ENCODE peak calls at places on chromosomes 1 and 21, in eight cellular contexts. C is kidney epithelial cell; A is cardiac septum; I is GM03348; F is stomach; O is T-helper 1 cell; X is stimulated activated CD4-positive, alpha-beta T cell treated with anti-CD3 and anti-CD28 coated beads, Interleukin-4, amount 100 ng/mL, for 1 hour; U is CD8-positive, alpha-beta memory T cell. V is an unnamed sample.

GRCh38 chr1:8120693-8121260 is 94.7 kb upstream of the ERRFI1 start:
- DNase-seq in C (no peak), A (no peak), I (no peak), F (peak; percentile 67), O (no peak), X (no peak), U (no peak), V (peak; percentile 83)

GRCh38 chr1:228279011-228279721 is 71.3 kb downstream of the OBSCN start:
- DNase-seq in C (no peak), A (peak; percentile 72), I (no peak), F (no peak), O (no peak), X (no peak), U (no peak), V (no peak)

GRCh38 chr1:9874959-9875635 is 35.0 kb downstream of the CTNNBIP1 start:
- DNase-seq in C (no peak), A (peak; percentile 84), I (peak; percentile 95), F (peak; percentile 70), O (peak; percentile 71), X (peak; percentile 70), U (peak; percentile 64), V (peak; percentile 85)

GRCh38 chr1:21842606-21843162 is 30.6 kb downstream of the LDLRAD2 start:
- DNase-seq in C (no peak), A (no peak), I (no peak), F (no peak), O (no peak), X (no peak), U (no peak), V (no peak)

GRCh38 chr1:201495447-201496295 is 11.3 kb downstream of the CSRP1 start:
- DNase-seq in C (no peak), A (peak; percentile 82), I (no peak), F (peak; percentile 33), O (no peak), X (no peak), U (no peak), V (peak; percentile 61)

GRCh38 chr1:58971629-58972140 is 187.8 kb upstream of the JUN start:
- DNase-seq in C (no peak), A (peak; percentile 76), I (no peak), F (peak; percentile 32), O (no peak), X (no peak), U (no peak), V (no peak)

GRCh38 chr21:45267390-45267760 is 20.3 kb downstream of the POFUT2 start:
- DNase-seq in C (no peak), A (peak; percentile 38), I (no peak), F (peak; percentile 5), O (no peak), X (no peak), U (no peak), V (no peak)

GRCh38 chr1:115478933-115479551 is 141.0 kb upstream of the NGF start:
- DNase-seq in C (no peak), A (peak; percentile 71), I (no peak), F (peak; percentile 72), O (no peak), X (no peak), U (no peak), V (no peak)

GRCh38 chr1:84582802-84583587 is 8.8 kb upstream of the CTBS start:
- DNase-seq in C (no peak), A (no peak), I (no peak), F (no peak), O (no peak), X (no peak), U (no peak), V (peak; percentile 51)

V was measured in astrocyte of the hippocampus.